ENCODE peak calls at places on chromosomes 2 and 18, in four cellular contexts. X, P, Z and T are unnamed samples.

GRCh38 chr2:217801115-217801531 is 201.7 kb downstream of the TNS1 start:
- DNase-seq in P (no peak), Z (no peak), X (no peak), T (no peak)

GRCh38 chr18:75109819-75110218 is 99.1 kb downstream of the PTGR3 start:
- DNase-seq in P (no peak), Z (no peak), X (no peak), T (no peak)

GRCh38 chr18:75208055-75208835 is 694 bp downstream of the PTGR3 start:
- DNase-seq in Z (peak; percentile 18), X (peak; percentile 47), P (peak; percentile 22), T (no peak)

GRCh38 chr2:204491528-204491927 is 53.7 kb upstream of the PARD3B start:
- DNase-seq in X (no peak), Z (no peak), P (no peak), T (no peak)

GRCh38 chr2:187299122-187299906 is 148.7 kb downstream of the CALCRL start:
- DNase-seq in X (peak; percentile 5), Z (no peak), P (no peak), T (no peak)

GRCh38 chr2:96374211-96374951 is 38.8 kb downstream of the NCAPH start:
- DNase-seq in Z (no peak), P (no peak), X (no peak), T (no peak)

GRCh38 chr2:182302174-182302573 is 124.7 kb downstream of the PDE1A start:
- DNase-seq in X (no peak), P (no peak), Z (no peak), T (no peak)

GRCh38 chr2:102268529-102269524 is 42.5 kb upstream of the IL1RL1 start:
- DNase-seq in X (no peak), P (no peak), Z (no peak), T (no peak)

GRCh38 chr18:56258178-56258577 is 380.2 kb downstream of the TXNL1 start:
- DNase-seq in X (no peak), Z (no peak), P (no peak), T (no peak)

GRCh38 chr2:219947575-219947974 is 320.1 kb downstream of the SLC4A3 start:
- DNase-seq in X (no peak), P (no peak), Z (no peak), T (no peak)

GRCh38 chr18:33928226-33928625 is 296.5 kb downstream of the NOL4 start:
- DNase-seq in X (no peak), P (no peak), Z (no peak), T (no peak)

GRCh38 chr2:178512491-178512890 is 32.2 kb downstream of the PLEKHA3 start:
- DNase-seq in Z (no peak), P (no peak), X (no peak), T (no peak)

GRCh38 chr18:47260138-47260923 is 8.9 kb upstream of the SKOR2 start:
- DNase-seq in X (peak; percentile 33), Z (peak; percentile 5), P (peak; percentile 32), T (peak; percentile 95)

GRCh38 chr2:100418563-100418962 is 1.1 kb upstream of the CHST10 start:
- DNase-seq in P (no peak), Z (peak; percentile 31), X (peak; percentile 5), T (no peak)

GRCh38 chr2:60858897-60859311 is 22.5 kb upstream of the REL start:
- DNase-seq in P (no peak), Z (peak; percentile 25), X (no peak), T (no peak)

GRCh38 chr2:37068671-37069070 is 15.5 kb downstream of the HEATR5B start:
- DNase-seq in P (no peak), Z (no peak), X (no peak), T (no peak)

GRCh38 chr2:122136071-122136470 is 380.6 kb downstream of the TSN start:
- DNase-seq in P (peak; percentile 48), Z (peak; percentile 56), X (peak; percentile 33), T (no peak)

DNA sequence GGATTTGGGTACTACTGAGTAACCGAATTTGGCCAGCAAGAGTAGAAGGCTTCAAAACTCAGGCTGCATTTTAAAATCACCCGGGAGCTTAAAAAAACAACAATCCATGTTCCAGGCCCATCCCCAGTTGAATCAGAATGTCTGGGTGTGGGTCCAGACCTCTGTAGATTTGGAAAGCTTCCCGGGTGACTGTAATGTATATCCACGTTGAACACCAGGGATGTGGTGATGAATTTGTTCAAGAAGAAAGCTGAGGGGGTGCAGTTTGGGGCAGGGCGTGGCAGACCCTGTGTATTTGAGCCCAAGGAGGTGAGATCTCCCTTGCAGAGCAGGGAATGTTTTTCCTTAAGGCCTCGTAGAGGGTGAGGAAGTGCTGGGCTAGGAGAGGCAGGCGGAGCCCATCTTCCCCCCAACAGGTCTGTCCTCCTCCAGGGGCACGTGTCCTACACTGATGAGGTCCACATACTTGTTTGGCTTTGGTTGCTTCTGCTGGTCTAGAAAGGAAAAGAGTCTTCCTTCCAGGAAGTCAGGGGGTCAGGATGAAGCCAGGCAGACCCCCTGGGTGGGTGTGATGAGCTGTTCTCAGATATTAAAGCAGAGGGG is 5.8 kb downstream of the SH3BP4 start:
- DNase-seq in P (no peak), Z (no peak), X (no peak), T (no peak)
- TF ChIP-seq HDAC2 in P (no peak), Z (no peak), X (no peak), T (no peak)

GRCh38 chr2:118689456-118689855 is 158.0 kb downstream of the EN1 start:
- DNase-seq in Z (no peak), P (peak; percentile 57), X (no peak), T (no peak)
- TF ChIP-seq JUN in Z (no peak), P (no peak), X (no peak), T (no peak)

GRCh38 chr2:120109186-120110061 is 96.5 kb downstream of the EPB41L5 start:
- DNase-seq in P (peak; percentile 18), Z (peak; percentile 55), X (peak; percentile 54), T (no peak)
- TF ChIP-seq HDAC2 in P (no peak), Z (no peak), X (no peak), T (no peak)

DNA sequence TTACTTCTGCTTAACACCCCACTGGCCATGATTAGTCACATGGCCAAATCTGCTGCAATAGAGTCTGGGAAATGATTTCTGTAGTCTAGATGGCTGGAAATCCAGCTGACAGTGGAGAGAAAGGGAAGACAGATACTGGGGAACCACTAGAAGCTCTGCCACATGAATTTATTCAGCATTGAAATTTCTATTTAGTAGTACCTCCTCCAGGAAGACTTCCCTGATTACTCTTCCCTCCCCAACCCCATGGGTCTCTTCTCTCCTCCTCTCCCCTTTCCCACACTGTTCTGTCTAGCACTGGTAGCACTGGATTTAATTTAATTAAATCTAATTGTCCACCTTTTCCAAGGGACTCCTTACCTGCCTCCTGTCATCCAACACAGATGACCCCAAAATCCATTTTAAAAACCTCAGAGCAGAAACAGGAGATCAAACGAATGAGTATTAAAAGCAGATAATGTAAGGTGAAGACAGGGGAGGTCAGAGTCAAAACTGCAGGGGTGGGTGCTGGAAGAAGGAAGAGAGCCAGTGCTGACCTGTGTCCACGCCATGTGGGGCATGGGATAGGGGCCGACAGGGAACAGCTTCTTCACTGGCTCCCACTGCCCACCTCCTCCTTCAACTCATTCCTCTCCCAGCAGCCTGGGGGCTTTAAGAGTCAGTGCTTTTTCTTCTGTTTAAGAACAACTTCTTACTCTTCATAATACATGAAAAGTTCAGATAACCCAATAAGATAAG is 169.2 kb upstream of the HS6ST1 start:
- DNase-seq in X (no peak), Z (no peak), P (no peak), T (peak; percentile 29)
- TF ChIP-seq JUN in X (no peak), Z (no peak), P (no peak), T (no peak)

GRCh38 chr2:26173596-26174482 is 951 bp downstream of the GAREM2 start:
- DNase-seq in X (no peak), P (peak; percentile 4), Z (no peak), T (peak; percentile 62)
- TF ChIP-seq HDAC2 in X (no peak), P (no peak), Z (no peak), T (no peak)

GRCh38 chr2:44215827-44216226 is 47.2 kb downstream of the PPM1B start:
- DNase-seq in X (no peak), Z (peak; percentile 29), P (no peak), T (no peak)
- TF ChIP-seq JUN in X (no peak), Z (no peak), P (no peak), T (no peak)